ENCODE peak calls at places on chromosomes 2 and 18, in eight cellular contexts. P is psoas muscle; K is body of pancreas; N is CD4-positive, CD25-positive, alpha-beta regulatory T cell; T is HepG2; X is right cardiac atrium; J is aorta; E is iPS DF 6.9. U is an unnamed sample. For H3K4me1, the result is how much of the 10 kb centered on the place peaks cover.

GRCh38 chr2:192373754-192374153 is 179.0 kb upstream of the TMEFF2 start:
- DNase-seq in E (no peak), N (no peak), X (no peak), P (no peak), J (no peak), T (no peak), K (no peak), U (no peak)

GRCh38 chr2:240337028-240337427 is 98.4 kb upstream of the GPC1 start:
- DNase-seq in X (no peak), J (no peak), P (no peak), T (no peak), E (no peak), K (no peak), N (no peak), U (no peak)

GRCh38 chr18:40197711-40198110 is 1757.3 kb upstream of the PIK3C3 start:
- DNase-seq in E (no peak), N (no peak), K (no peak), X (no peak), T (no peak), P (no peak), J (no peak), U (no peak)

GRCh38 chr2:19573784-19574183 is 215.4 kb upstream of the OSR1 start:
- DNase-seq in E (no peak), J (no peak), X (no peak), T (no peak), N (no peak), P (no peak), K (no peak), U (no peak)

GRCh38 chr2:175259164-175259563 is 77.7 kb upstream of the ATP5MC3 start:
- DNase-seq in X (no peak), E (no peak), P (no peak), T (no peak), K (no peak), N (no peak), J (no peak), U (no peak)

GRCh38 chr2:85255456-85255812 is 72.4 kb downstream of the TGOLN2 start:
- DNase-seq in X (no peak), P (no peak), K (no peak), N (no peak), E (no peak), J (no peak), T (no peak), U (no peak)

GRCh38 chr2:217787160-217787877 is 215.5 kb downstream of the TNS1 start:
- DNase-seq in E (no peak), P (no peak), N (no peak), X (no peak), J (no peak), T (no peak), K (no peak), U (no peak)

GRCh38 chr2:48126180-48126579 is 219.9 kb upstream of the FBXO11 start:
- DNase-seq in N (no peak), X (peak), E (no peak), J (no peak), P (no peak), T (no peak), K (no peak), U (no peak)

GRCh38 chr2:217634871-217635270 is 367.9 kb downstream of the TNS1 start:
- DNase-seq in E (no peak), N (no peak), J (no peak), P (no peak), T (no peak), K (no peak), X (no peak), U (no peak)

GRCh38 chr2:144331652-144332355 is 188.1 kb downstream of the ZEB2 start:
- DNase-seq in X (peak), J (peak), E (no peak), N (peak), P (no peak), K (no peak), T (no peak), U (no peak)

GRCh38 chr18:10017048-10017447 is 103.2 kb downstream of the VAPA start:
- DNase-seq in T (no peak), N (no peak), X (no peak), K (no peak), E (no peak), J (no peak), P (no peak), U (no peak)

GRCh38 chr2:37632310-37632709 is 39.1 kb downstream of the CDC42EP3 start:
- DNase-seq in T (no peak), K (no peak), X (no peak), J (no peak), E (no peak), N (no peak), P (no peak), U (no peak)

GRCh38 chr2:128365217-128365905 is 46.7 kb upstream of the HS6ST1 start:
- DNase-seq in N (no peak), T (no peak), J (no peak), K (no peak), E (no peak), P (no peak), X (no peak), U (no peak)
- H3K4me1 ChIP-seq in N (under half), T (under half), J (under half), K (under half), E (under half), P (under half), X (under half), U (under half)

DNA sequence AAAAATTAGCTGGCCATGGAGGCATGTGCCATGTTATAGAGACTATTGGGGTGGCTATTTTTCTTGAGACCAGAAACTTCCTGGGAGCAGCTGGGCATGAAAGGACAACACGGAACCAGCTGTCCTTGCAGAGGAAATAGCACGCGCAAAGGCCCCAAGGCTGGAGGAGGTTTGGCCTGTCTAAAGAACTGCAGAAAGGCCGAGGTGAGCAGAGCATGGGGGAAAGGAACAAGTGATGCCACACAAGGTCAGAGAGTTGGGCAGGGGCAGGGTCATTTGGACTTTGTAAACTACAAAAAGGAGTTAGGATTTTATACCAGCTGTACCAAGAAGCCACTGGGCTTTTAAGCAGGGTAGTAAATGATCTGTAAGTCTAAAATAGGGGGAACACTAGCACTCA is 46.6 kb upstream of the CNOT11 start:
- DNase-seq in J (no peak), P (no peak), E (no peak), X (no peak), N (no peak), T (no peak), K (no peak), U (no peak)
- H3K4me3 ChIP-seq in J (no peak), P (peak), E (no peak), X (no peak), N (no peak), T (peak), K (no peak), U (no peak)

GRCh38 chr2:127640082-127641072 is 5.6 kb upstream of the GPR17 start:
- DNase-seq in E (no peak), K (no peak), T (peak), N (peak), J (no peak), X (peak), P (no peak), U (no peak)

GRCh38 chr2:127642706-127643697 is 3.0 kb upstream of the GPR17 start:
- DNase-seq in K (no peak), J (no peak), N (no peak), E (no peak), P (no peak), X (peak), T (no peak), U (no peak)

GRCh38 chr2:127643698-127644660 is 2.0 kb upstream of the GPR17 start:
- DNase-seq in X (peak), T (no peak), E (no peak), K (no peak), N (no peak), P (no peak), J (no peak), U (no peak)

GRCh38 chr2:127641133-127641532 is 4.8 kb upstream of the GPR17 start:
- DNase-seq in N (no peak), T (no peak), E (no peak), X (peak), K (no peak), P (no peak), J (no peak), U (no peak)

DNA sequence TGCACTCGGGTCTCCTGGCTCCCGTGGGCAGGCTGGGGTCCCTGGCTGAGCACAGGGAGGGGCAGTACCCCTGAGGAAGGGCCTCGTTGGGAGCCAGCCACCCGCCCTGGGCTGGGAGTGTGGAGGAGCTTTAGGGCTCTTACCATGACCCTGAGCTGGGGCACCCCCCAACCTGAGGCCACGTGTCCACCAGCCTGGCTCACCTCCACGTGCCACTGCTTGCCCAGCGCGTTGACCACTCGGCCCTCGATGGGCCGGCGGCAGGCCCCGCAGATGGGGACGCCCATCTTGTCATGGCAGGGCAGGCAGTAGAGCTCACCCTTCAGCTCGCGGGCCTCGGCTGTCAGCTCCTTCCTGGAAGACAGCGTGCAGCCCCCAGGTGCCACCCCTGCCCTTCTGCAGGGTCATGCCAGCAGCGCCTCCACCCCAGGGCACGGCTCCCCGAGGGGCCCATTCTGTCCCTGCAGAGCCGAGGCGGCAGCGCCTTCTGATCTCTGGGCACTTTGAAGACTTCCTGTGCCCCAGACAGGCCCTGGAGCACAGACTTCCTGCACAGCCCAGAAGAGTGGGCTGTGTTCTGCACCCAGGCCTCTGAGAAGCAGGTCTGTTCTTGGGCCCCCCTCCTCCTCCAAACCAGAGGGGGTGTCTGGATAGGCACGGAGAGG is 4.0 kb upstream of the GPR17 start:
- DNase-seq in P (no peak), J (no peak), N (peak), K (no peak), E (no peak), X (peak), T (no peak), U (no peak)
- H3K4me1 ChIP-seq in P (under half), J (under half), N (half or more), K (under half), E (under half), X (under half), T (half or more), U (under half)

DNA sequence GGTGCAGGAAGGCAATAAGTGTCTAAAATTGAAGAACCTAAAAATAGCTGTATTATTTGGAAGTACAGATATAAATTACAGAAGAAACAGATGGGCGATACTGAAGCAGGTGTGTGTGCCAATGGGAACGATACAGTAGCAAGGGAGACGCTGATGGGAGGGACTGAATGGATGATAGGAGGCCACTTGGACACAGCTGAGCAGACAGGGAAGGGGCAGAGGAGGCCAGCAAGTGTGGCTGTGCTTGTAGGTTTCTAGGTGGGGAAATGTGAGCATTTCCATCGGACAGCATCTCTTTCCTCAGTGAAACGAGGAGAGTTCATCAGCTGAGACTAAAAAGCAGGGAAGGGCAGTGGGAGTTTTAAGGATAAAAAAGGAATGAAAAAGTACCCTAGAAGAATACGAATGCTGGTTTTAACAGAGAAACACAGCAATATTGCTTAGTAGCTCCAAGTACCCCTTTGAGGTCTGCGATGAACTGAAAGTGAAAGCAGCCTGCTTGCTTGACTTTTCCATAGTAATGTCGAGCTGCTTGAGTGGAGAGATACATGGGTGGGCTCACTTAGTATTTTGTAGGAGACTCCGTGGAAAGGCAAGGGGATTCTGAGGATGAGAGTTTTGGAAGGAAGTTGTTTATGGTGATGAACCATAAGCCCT is 91.7 kb upstream of the EPC2 start:
- DNase-seq in T (no peak), K (no peak), E (no peak), X (no peak), J (no peak), P (no peak), N (peak), U (no peak)
- H3K4me3 ChIP-seq in T (peak), K (no peak), E (no peak), X (peak), J (no peak), P (peak), N (peak), U (no peak)

GRCh38 chr2:27717070-27717453 is 53.4 kb downstream of the SLC4A1AP start:
- DNase-seq in T (no peak), P (peak), E (no peak), X (peak), J (no peak), N (no peak), K (no peak), U (no peak)

GRCh38 chr2:27714053-27714452 is 50.4 kb downstream of the SLC4A1AP start:
- DNase-seq in J (no peak), P (no peak), K (no peak), T (no peak), N (no peak), E (no peak), X (no peak), U (no peak)

GRCh38 chr2:27716301-27717069 is 52.8 kb downstream of the SLC4A1AP start:
- DNase-seq in N (no peak), X (peak), E (no peak), K (no peak), P (no peak), J (no peak), T (no peak), U (no peak)

GRCh38 chr2:27714851-27715291 is 51.2 kb downstream of the SLC4A1AP start:
- DNase-seq in E (no peak), X (no peak), T (no peak), K (no peak), J (no peak), P (no peak), N (no peak), U (peak)

GRCh38 chr2:27715318-27716165 is 51.9 kb downstream of the SLC4A1AP start:
- DNase-seq in K (no peak), T (no peak), N (peak), E (no peak), X (peak), P (peak), J (peak), U (no peak)
- H3K4me1 ChIP-seq in K (under half), T (under half), N (under half), E (under half), X (under half), P (under half), J (under half), U (under half)

DNA sequence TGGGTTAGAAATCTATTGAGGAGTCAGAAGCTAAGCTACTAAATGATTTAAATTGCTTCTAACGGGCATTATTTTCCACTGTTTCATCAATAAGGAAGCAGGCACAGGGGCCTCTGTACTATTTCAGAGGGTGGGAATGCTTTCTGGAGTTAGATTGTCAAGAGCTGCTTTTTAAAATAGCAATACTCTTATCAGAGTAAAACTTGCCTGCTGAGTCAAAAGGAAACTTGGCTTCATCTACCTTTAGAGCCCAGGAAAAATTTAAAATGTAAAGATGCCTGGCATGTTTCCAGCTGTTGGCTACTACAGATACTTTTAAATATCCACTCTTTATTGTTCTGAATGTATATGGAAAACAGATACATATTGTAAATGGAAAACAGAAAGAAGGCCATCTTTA is 79.2 kb downstream of the FIGN start:
- DNase-seq in X (no peak), J (no peak), N (no peak), E (no peak), T (no peak), P (no peak), K (no peak), U (no peak)
- H3K4me3 ChIP-seq in X (no peak), J (no peak), N (no peak), E (no peak), T (no peak), P (no peak), K (no peak), U (no peak)

GRCh38 chr2:46967990-46968647 is 52.5 kb upstream of the MCFD2 start:
- DNase-seq in P (peak), J (peak), T (no peak), K (peak), N (no peak), X (peak), E (no peak), U (peak)
- H3K4me1 ChIP-seq in P (under half), J (under half), T (half or more), K (half or more), N (under half), X (under half), E (under half), U (half or more)

GRCh38 chr2:46335966-46336436 is 38.8 kb downstream of the EPAS1 start:
- DNase-seq in P (peak), E (no peak), K (peak), X (no peak), N (no peak), J (no peak), T (no peak), U (no peak)

GRCh38 chr2:46337208-46337994 is 40.2 kb downstream of the EPAS1 start:
- DNase-seq in E (no peak), P (no peak), T (no peak), J (no peak), N (no peak), X (no peak), K (peak), U (no peak)

GRCh38 chr2:46335404-46335965 is 38.3 kb downstream of the EPAS1 start:
- DNase-seq in E (peak), N (no peak), T (no peak), P (peak), X (peak), K (peak), J (peak), U (no peak)

GRCh38 chr2:46334389-46335345 is 37.5 kb downstream of the EPAS1 start:
- DNase-seq in E (no peak), T (no peak), N (no peak), J (no peak), P (no peak), K (no peak), X (no peak), U (peak)

DNA sequence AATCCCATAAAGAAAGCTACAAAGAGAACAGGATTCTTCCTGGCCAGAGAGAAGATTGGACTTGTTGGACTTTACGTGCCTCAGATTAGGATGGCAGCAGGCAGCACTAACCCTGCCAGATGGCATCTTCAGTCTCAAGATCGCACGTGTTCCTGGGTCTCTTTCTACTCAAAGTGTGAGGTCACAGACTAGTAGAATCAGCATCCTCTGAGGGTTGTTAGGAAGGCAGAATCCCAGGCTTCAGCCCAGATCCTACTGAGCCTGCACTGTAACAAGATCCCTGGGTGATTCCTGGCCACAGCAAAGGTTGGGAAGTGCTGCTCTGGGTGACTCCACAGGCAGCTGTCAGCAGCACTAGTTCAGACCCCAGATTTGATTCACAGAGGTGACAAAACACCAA is 39.4 kb downstream of the EPAS1 start:
- DNase-seq in K (no peak), J (no peak), X (no peak), E (no peak), P (peak), N (no peak), T (no peak), U (peak)
- H3K4me3 ChIP-seq in K (no peak), J (no peak), X (no peak), E (no peak), P (peak), N (no peak), T (no peak), U (no peak)

DNA sequence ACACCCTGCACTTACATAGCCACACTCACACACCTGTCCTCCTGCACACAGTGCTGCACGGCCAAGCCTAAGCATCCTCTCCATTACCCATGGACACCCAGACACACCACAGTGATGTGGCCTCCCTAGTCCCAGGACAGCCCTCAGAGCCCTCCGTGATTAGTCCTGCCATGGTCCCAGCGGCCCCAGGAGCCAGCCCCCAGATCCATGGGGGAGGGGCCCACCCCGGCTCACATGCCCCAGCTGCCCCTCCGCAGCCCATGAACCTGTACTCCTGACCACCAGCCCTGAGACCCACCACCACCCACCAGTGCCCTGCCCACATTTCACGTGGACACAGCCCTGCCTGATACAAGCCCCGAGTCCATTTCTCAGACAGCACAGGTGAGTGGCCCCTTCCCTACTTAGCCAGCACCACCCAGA is 8.1 kb upstream of the DUSP2 start:
- DNase-seq in P (no peak), T (no peak), E (no peak), N (no peak), J (peak), X (no peak), K (no peak), U (no peak)
- H3K4me1 ChIP-seq in P (under half), T (under half), E (under half), N (under half), J (under half), X (under half), K (under half), U (under half)

DNA sequence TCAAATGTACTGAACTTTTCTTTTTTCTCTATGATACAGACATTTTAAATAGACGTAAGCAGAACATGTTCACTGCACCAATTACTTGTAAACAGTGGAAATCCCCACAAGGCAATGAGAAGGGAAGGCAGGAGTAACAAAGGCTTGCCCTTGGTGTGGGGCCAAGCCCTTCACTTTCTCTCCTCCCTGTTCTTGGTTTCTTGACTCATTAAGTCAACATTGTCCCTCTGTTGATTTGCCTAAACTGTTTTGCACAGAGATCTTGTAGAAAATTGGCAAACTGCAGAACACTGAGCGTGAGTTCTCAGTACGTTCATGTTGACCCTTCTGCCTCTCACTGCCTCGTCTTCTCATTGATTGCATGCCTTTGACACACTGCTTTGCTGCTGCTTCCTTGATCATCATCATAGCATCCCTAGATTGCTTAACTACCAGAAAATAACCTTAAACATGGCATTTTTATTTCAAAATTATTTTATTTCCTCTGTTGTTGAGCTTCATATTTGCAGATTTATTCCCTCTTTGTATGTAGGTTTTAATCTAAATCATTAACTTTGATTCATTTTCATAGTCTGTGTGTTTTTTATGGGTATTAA is 257.7 kb downstream of the PTGR3 start:
- DNase-seq in K (peak), T (peak), J (no peak), X (peak), E (no peak), P (no peak), N (peak), U (no peak)
- H3K4me3 ChIP-seq in K (no peak), T (no peak), J (no peak), X (no peak), E (no peak), P (no peak), N (peak), U (no peak)